ENCODE peak calls at places on chromosomes 7 and 10, in nine cellular contexts. Q, D, L, Z, R, W, N, U and O are unnamed samples.

GRCh38 chr10:130212736-130213135 is 76.5 kb downstream of the GLRX3 start:
- DNase-seq in Q (no peak), D (no peak), L (no peak), Z (no peak), R (no peak), W (no peak), N (no peak), U (no peak), O (no peak)

GRCh38 chr10:110803830-110804338 is 67.8 kb upstream of the PDCD4 start:
- DNase-seq in Q (peak), D (no peak), L (no peak), Z (peak), R (peak), W (peak), N (peak), U (peak), O (no peak)

GRCh38 chr7:65216469-65216868 is 157.2 kb upstream of the ZNF92 start:
- DNase-seq in Q (peak), D (no peak), L (no peak), Z (peak), R (peak), W (peak), N (peak), U (peak), O (no peak)

GRCh38 chr7:40586197-40586596 is 451.4 kb downstream of the SUGCT start:
- DNase-seq in Q (no peak), D (no peak), L (peak), Z (no peak), R (no peak), W (no peak), N (no peak), U (no peak), O (no peak)

GRCh38 chr10:1520909-1521565 is 216.3 kb downstream of the ADARB2 start:
- DNase-seq in Q (no peak), D (no peak), L (no peak), Z (no peak), R (no peak), W (no peak), N (no peak), U (no peak), O (no peak)

GRCh38 chr10:12186324-12186723 is 9.4 kb downstream of the NUDT5 start:
- DNase-seq in Q (no peak), D (no peak), L (no peak), Z (no peak), R (no peak), W (no peak), N (no peak), U (no peak), O (no peak)

GRCh38 chr7:116576350-116577319 is 51.8 kb downstream of the CAV1 start:
- DNase-seq in Q (no peak), D (no peak), L (no peak), Z (no peak), R (no peak), W (no peak), N (no peak), U (no peak), O (no peak)

GRCh38 chr10:99395750-99396445 is 34.5 kb downstream of the GOT1 start:
- DNase-seq in Q (no peak), D (no peak), L (no peak), Z (peak), R (no peak), W (peak), N (no peak), U (peak), O (no peak)

GRCh38 chr7:49022448-49022847 is 98.1 kb downstream of the CDC14C start:
- DNase-seq in Q (no peak), D (no peak), L (no peak), Z (no peak), R (no peak), W (no peak), N (no peak), U (no peak), O (no peak)

GRCh38 chr10:103487396-103487708 is 6.2 kb upstream of the NEURL1 start:
- DNase-seq in Q (no peak), D (no peak), L (no peak), Z (no peak), R (no peak), W (no peak), N (no peak), U (no peak), O (no peak)

GRCh38 chr10:44294726-44295412 is 90.0 kb downstream of the CXCL12 start:
- DNase-seq in Q (no peak), D (no peak), L (no peak), Z (no peak), R (no peak), W (no peak), N (no peak), U (no peak), O (no peak)
- H3K27ac ChIP-seq in Q (no peak), D (peak), L (no peak), Z (peak), R (no peak), W (no peak), N (no peak), U (no peak), O (no peak)

GRCh38 chr10:94076325-94076841 is 82.7 kb downstream of the PLCE1 start:
- DNase-seq in Q (no peak), D (no peak), L (no peak), Z (no peak), R (peak), W (peak), N (no peak), U (no peak), O (no peak)
- TF ChIP-seq POLR2AphosphoS5 in Q (no peak), D (no peak), L (no peak), Z (no peak), R (no peak), W (no peak), N (no peak), U (no peak), O (no peak)

DNA sequence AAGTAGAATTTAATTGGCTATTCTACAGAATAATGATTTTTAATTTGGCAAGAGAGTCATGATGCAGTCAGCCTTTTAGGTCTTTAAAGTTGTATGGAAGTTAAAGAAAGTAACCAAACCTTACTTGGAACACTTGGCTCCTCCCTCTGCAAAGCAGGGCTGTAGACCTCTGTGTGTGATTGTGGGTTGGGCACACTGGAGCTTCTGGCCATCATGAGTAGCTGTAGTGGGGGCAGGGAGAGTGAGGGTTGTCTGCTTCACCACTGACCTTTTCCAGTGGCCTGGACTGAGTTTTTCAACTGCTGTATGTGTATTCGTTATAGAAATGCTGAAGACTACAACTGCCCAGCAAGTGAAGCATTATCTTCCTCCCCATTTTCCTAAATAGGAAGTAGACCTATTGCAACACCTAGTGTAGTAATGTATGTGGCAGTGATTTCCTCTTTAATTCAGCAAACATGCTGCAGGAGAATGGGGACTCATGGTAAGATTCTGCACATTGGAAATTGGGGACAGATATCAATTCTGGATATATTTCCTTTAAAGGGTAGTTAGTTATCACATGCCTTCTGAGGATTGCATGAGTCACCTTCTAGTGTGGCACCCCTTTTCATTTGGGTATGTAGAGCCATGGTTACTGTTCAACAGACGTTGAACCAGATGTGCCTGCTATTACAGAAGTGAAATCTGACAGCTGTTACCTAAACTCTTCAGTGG is 130.7 kb downstream of the SND1 start:
- DNase-seq in Q (no peak), D (no peak), L (peak), Z (no peak), R (no peak), W (no peak), N (no peak), U (no peak), O (no peak)
- H3K4me3 ChIP-seq in Q (no peak), D (no peak), L (no peak), Z (no peak), R (no peak), W (no peak), N (no peak), U (no peak), O (no peak)

GRCh38 chr10:21326594-21326993 is 198.9 kb downstream of the SKIDA1 start:
- DNase-seq in Q (no peak), D (no peak), L (no peak), Z (no peak), R (no peak), W (no peak), N (no peak), U (no peak), O (no peak)
- H3K27ac ChIP-seq in Q (peak), D (no peak), L (no peak), Z (no peak), R (no peak), W (no peak), N (no peak), U (no peak), O (no peak)

GRCh38 chr7:74480861-74481417 is 27.2 kb downstream of the GTF2IRD1 start:
- DNase-seq in Q (no peak), D (peak), L (peak), Z (peak), R (no peak), W (no peak), N (peak), U (no peak), O (no peak)

GRCh38 chr7:74481458-74482324 is 28.0 kb downstream of the GTF2IRD1 start:
- DNase-seq in Q (no peak), D (no peak), L (no peak), Z (no peak), R (no peak), W (no peak), N (no peak), U (no peak), O (no peak)

GRCh38 chr7:74478671-74479065 is 25.0 kb downstream of the GTF2IRD1 start:
- DNase-seq in Q (no peak), D (no peak), L (no peak), Z (no peak), R (no peak), W (no peak), N (no peak), U (no peak), O (no peak)

GRCh38 chr7:74479066-74479781 is 25.5 kb downstream of the GTF2IRD1 start:
- DNase-seq in Q (no peak), D (peak), L (no peak), Z (no peak), R (no peak), W (no peak), N (peak), U (no peak), O (no peak)

DNA sequence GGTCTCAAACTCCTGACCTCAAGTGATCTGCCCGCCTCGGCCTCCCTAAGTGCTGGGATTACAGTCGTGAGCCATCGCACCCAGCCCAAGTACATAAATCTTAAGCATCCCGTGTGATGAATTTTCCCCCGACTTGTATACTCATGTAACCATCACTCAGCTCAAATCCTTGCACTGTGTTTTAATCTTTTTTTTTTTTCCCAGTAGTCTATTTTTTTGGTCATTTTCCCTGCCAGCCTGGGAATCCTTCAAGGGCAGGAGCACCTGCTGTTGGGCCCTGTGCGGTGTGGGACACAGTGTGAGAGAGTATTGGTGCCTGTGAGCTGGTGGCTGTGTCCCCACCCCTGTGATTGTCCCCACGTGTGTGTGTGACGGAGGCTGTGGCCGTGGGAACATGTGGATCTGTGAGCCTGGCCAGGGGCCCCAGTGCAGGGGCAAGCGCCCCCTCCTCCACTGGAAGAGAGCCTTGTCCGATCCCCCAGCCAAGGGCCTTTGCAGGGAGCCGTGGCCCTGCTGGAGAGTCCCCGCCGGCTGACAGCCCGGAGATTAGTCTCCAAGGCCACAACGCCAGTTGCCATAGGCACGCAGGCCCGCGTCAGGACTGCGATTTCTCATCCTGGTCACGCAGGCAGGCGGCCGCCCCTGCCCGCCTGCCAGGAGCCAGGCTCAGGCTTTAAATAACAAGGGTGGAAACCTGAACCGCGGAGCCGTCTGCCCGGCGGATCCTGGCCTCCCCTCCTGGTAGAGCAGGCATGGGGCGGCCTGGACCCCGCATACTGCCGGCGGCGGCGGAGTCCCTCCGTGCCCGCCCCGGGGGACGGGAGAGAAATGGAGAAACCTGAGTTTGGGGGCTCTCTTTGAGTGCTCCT is 26.5 kb downstream of the GTF2IRD1 start:
- DNase-seq in Q (no peak), D (peak), L (no peak), Z (peak), R (peak), W (peak), N (peak), U (peak), O (no peak)
- TF ChIP-seq POLR2AphosphoS5 in Q (no peak), D (peak), L (no peak), Z (no peak), R (no peak), W (no peak), N (peak), U (peak), O (no peak)

GRCh38 chr10:114626841-114627240 is 31.2 kb downstream of the ABLIM1 start:
- DNase-seq in Q (no peak), D (no peak), L (no peak), Z (peak), R (no peak), W (no peak), N (no peak), U (no peak), O (no peak)

GRCh38 chr10:114624422-114624821 is 33.7 kb downstream of the ABLIM1 start:
- DNase-seq in Q (no peak), D (no peak), L (no peak), Z (no peak), R (no peak), W (no peak), N (no peak), U (no peak), O (no peak)

GRCh38 chr10:114623661-114624294 is 34.3 kb downstream of the ABLIM1 start:
- DNase-seq in Q (no peak), D (no peak), L (no peak), Z (peak), R (peak), W (peak), N (no peak), U (peak), O (no peak)

GRCh38 chr10:114624941-114625780 is 32.9 kb downstream of the ABLIM1 start:
- DNase-seq in Q (no peak), D (no peak), L (no peak), Z (no peak), R (no peak), W (peak), N (no peak), U (no peak), O (no peak)

GRCh38 chr10:114623155-114623554 is 34.9 kb downstream of the ABLIM1 start:
- DNase-seq in Q (no peak), D (no peak), L (no peak), Z (no peak), R (no peak), W (peak), N (no peak), U (no peak), O (no peak)
- H3K4me3 ChIP-seq in Q (no peak), D (no peak), L (no peak), Z (no peak), R (no peak), W (no peak), N (no peak), U (no peak), O (no peak)

DNA sequence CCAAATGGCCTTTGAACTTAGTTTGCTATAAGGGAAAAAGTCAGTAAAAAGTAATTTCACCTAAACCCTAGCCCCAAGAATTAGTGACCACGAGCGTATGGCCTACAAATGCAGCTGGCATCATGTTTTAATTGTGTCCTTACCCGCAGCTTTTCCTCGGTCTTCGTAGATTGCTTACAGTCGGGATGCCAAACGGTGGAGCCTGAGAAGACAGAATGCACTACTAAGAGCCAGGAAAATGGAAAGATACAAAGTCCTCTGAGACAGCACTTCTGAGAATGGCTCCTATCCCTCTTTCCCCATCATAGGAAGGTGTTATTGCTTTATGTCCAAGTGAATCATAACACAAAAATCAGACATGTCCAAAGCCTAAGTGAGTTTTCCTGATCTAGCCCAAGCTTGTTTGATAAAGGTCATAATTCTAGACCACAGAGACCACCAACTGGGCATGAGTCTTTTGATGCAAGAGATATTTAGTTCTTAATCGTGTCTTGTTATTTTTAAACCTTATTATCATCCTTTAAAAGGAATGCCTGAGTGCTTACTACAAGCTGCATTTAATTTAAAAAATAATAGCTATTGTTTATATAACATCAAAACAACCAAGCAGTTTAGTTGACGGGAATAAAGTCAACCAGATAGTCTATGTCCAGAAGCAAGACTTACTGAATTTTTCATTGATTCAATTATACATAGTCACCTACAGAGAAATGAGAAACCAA is 83.7 kb upstream of the AFAP1L2 start:
- DNase-seq in Q (no peak), D (no peak), L (no peak), Z (no peak), R (no peak), W (no peak), N (no peak), U (no peak), O (no peak)
- H3K27ac ChIP-seq in Q (no peak), D (no peak), L (no peak), Z (no peak), R (peak), W (peak), N (no peak), U (no peak), O (no peak)

GRCh38 chr10:70496341-70497119 is 18.0 kb downstream of the PALD1 start:
- DNase-seq in Q (no peak), D (no peak), L (no peak), Z (no peak), R (no peak), W (no peak), N (no peak), U (no peak), O (no peak)

GRCh38 chr10:70495691-70496261 is 17.2 kb downstream of the PALD1 start:
- DNase-seq in Q (no peak), D (no peak), L (no peak), Z (no peak), R (no peak), W (no peak), N (no peak), U (no peak), O (no peak)

GRCh38 chr10:70494536-70494935 is 16.0 kb downstream of the PALD1 start:
- DNase-seq in Q (no peak), D (no peak), L (no peak), Z (no peak), R (no peak), W (no peak), N (no peak), U (no peak), O (no peak)

GRCh38 chr10:70493660-70494234 is 15.2 kb downstream of the PALD1 start:
- DNase-seq in Q (no peak), D (no peak), L (no peak), Z (no peak), R (peak), W (no peak), N (peak), U (no peak), O (no peak)

GRCh38 chr10:70494966-70495365 is 16.4 kb downstream of the PALD1 start:
- DNase-seq in Q (no peak), D (no peak), L (no peak), Z (no peak), R (no peak), W (no peak), N (peak), U (no peak), O (no peak)
- TF ChIP-seq POLR2AphosphoS5 in Q (no peak), D (no peak), L (no peak), Z (no peak), R (no peak), W (no peak), N (no peak), U (no peak), O (no peak)

GRCh38 chr7:44636041-44636580 is 29.7 kb downstream of the OGDH start:
- DNase-seq in Q (no peak), D (no peak), L (no peak), Z (no peak), R (no peak), W (no peak), N (no peak), U (no peak), O (no peak)

GRCh38 chr7:44637788-44638594 is 31.6 kb downstream of the OGDH start:
- DNase-seq in Q (peak), D (peak), L (peak), Z (no peak), R (no peak), W (no peak), N (peak), U (no peak), O (no peak)

GRCh38 chr7:44636926-44637325 is 30.5 kb downstream of the OGDH start:
- DNase-seq in Q (no peak), D (no peak), L (no peak), Z (no peak), R (no peak), W (no peak), N (no peak), U (no peak), O (no peak)

GRCh38 chr7:44639701-44640321 is 33.4 kb downstream of the OGDH start:
- DNase-seq in Q (no peak), D (no peak), L (no peak), Z (peak), R (peak), W (peak), N (no peak), U (peak), O (no peak)

GRCh38 chr7:44638611-44639557 is 32.5 kb downstream of the OGDH start:
- DNase-seq in Q (peak), D (peak), L (peak), Z (peak), R (peak), W (peak), N (peak), U (peak), O (no peak)
- H3K4me3 ChIP-seq in Q (no peak), D (no peak), L (no peak), Z (no peak), R (no peak), W (no peak), N (no peak), U (no peak), O (peak)